ENCODE peak calls at places on chromosomes 1 and 21, in five cellular contexts. G is epithelial cell of proximal tubule, F is lung, R is brain microvascular endothelial cell, Y is A549. K is an unnamed sample.

GRCh38 chr1:24122776-24123175 is 10.8 kb upstream of the MYOM3 start:
- DNase-seq in Y (no peak), F (no peak), R (no peak), G (no peak), K (no peak)

GRCh38 chr1:198179556-198179981 is 22.8 kb downstream of the NEK7 start:
- DNase-seq in Y (no peak), G (no peak), R (no peak), F (no peak), K (no peak)

GRCh38 chr1:44408181-44409018 is 3.3 kb downstream of the RNF220 start:
- DNase-seq in R (no peak), F (no peak), G (no peak), Y (no peak), K (no peak)

GRCh38 chr1:201184734-201185453 is 5.7 kb upstream of the IGFN1 start:
- DNase-seq in R (peak), Y (peak), G (peak), F (peak), K (peak)

GRCh38 chr1:51247499-51247898 is 11.4 kb downstream of the RNF11 start:
- DNase-seq in F (no peak), R (no peak), Y (no peak), G (no peak), K (no peak)

GRCh38 chr1:6208723-6209660 is 3.1 kb downstream of the RNF207 start:
- DNase-seq in Y (no peak), R (no peak), G (no peak), F (no peak), K (peak)

GRCh38 chr1:215599418-215599817 is 32.3 kb downstream of the KCTD3 start:
- DNase-seq in G (no peak), R (peak), F (no peak), Y (no peak), K (peak)

GRCh38 chr1:6301526-6301925 is 40.6 kb upstream of the GPR153 start:
- DNase-seq in R (no peak), Y (no peak), G (no peak), F (no peak), K (no peak)

GRCh38 chr1:162733336-162733590 is 57.2 kb upstream of the HSD17B7 start:
- DNase-seq in G (no peak), Y (no peak), R (no peak), F (no peak), K (no peak)

GRCh38 chr1:222525956-222526355 is 21.9 kb downstream of the HHIPL2 start:
- DNase-seq in Y (no peak), G (no peak), F (no peak), R (no peak), K (no peak)

GRCh38 chr1:240258910-240259309 is 167.2 kb downstream of the FMN2 start:
- DNase-seq in F (no peak), R (peak), G (no peak), Y (no peak), K (peak)

GRCh38 chr1:51583532-51583931 is 33.4 kb upstream of the OSBPL9 start:
- DNase-seq in F (peak), R (peak), Y (no peak), G (no peak), K (peak)

GRCh38 chr1:54278941-54279422 is 79.0 kb downstream of the MRPL37 start:
- DNase-seq in R (peak), F (no peak), G (no peak), Y (no peak), K (peak)

GRCh38 chr1:55448261-55448660 is 233.1 kb upstream of the USP24 start:
- DNase-seq in G (no peak), Y (no peak), R (no peak), F (no peak), K (no peak)

GRCh38 chr1:95022527-95022926 is 50.2 kb downstream of the ALG14 start:
- DNase-seq in F (no peak), Y (no peak), G (no peak), R (no peak), K (no peak)

GRCh38 chr1:218444588-218444987 is 99.5 kb downstream of the TGFB2 start:
- DNase-seq in Y (no peak), R (no peak), F (no peak), G (no peak), K (no peak)

GRCh38 chr21:43340491-43341348 is 86.2 kb downstream of the SIK1 start:
- DNase-seq in G (peak), Y (peak), F (no peak), R (peak), K (peak)

GRCh38 chr21:38810034-38810825 is 4.5 kb downstream of the ETS2 start:
- DNase-seq in G (no peak), Y (no peak), R (no peak), F (no peak), K (no peak)

GRCh38 chr1:241366196-241366595 is 9.2 kb upstream of the RGS7 start:
- DNase-seq in R (no peak), F (no peak), G (no peak), Y (no peak), K (no peak)

GRCh38 chr1:210826686-210827085 is 307.3 kb downstream of the KCNH1 start:
- DNase-seq in G (no peak), F (no peak), R (no peak), Y (no peak), K (no peak)

GRCh38 chr1:230282157-230282556 is 144.0 kb downstream of the PGBD5 start:
- DNase-seq in G (no peak), F (no peak), Y (no peak), R (no peak), K (no peak)

GRCh38 chr1:232207089-232207723 is 422.7 kb downstream of the SIPA1L2 start:
- DNase-seq in R (no peak), G (no peak), Y (no peak), F (no peak), K (no peak)

GRCh38 chr1:232209357-232209756 is 420.6 kb downstream of the SIPA1L2 start:
- DNase-seq in G (no peak), F (no peak), Y (no peak), R (no peak), K (no peak)

GRCh38 chr1:232212248-232212647 is 417.7 kb downstream of the SIPA1L2 start:
- DNase-seq in F (no peak), Y (no peak), G (no peak), R (no peak), K (no peak)

GRCh38 chr1:232213928-232214327 is 416.0 kb downstream of the SIPA1L2 start:
- DNase-seq in G (no peak), R (no peak), Y (no peak), F (no peak), K (no peak)

DNA sequence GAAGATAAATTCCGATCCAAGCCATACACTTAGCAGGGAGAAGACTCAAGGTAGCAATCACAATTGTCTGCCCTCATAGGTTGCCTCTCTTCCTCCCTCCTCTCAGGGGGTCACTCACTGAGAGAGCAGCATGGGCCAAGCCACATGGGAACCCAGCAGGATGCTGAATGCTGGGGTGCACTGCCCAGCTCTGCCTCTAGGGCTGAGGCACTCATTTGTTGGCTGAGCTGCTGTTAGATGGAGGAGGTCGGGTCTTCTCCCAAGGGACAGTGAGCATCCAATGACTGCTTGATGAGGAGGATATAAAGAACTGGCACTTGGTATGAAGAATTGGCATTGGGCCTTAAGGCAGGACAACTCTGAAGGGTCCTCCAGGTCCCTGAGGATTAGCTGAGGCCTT is 418.8 kb downstream of the SIPA1L2 start:
- DNase-seq in Y (peak), F (no peak), R (no peak), G (no peak), K (no peak)
- H3K4me3 ChIP-seq in Y (no peak), F (no peak), R (no peak), G (no peak), K (no peak)

DNA sequence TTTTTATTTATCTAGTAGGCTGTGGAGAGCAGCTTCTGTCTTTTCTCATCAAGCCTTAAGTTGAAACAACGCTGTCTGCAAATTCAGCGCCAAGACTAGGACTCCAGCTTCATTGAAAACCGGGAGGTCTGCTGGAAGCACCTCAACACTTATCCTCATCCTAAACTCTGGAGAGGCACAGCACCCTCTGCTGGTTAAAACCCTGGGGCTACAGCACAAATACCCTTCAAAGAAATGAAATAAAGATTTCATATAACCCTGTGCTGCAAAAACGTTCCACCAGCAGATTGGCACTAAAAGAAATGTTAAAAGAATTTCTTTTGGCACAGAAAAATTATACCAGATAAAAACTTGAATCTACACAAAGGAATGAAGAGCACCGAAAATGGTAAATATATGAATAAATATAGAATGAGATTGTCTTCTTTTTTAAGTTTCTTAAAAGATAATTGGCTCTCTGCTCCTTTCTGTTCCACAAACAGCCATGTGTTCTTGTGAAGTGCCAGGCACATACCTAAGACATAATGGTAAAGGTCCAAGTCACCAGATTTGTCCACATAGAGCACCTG is 227.7 kb upstream of the SAMSN1 start:
- DNase-seq in F (peak), R (peak), G (peak), Y (peak), K (no peak)
- TF ChIP-seq CTCF in F (peak), R (peak), G (peak), Y (peak), K (no peak)

GRCh38 chr1:67383999-67384638 is 46.1 kb downstream of the SERBP1 start:
- DNase-seq in Y (no peak), G (no peak), F (no peak), R (no peak), K (no peak)
- H3K4me3 ChIP-seq in Y (no peak), G (no peak), F (no peak), R (no peak), K (no peak)

DNA sequence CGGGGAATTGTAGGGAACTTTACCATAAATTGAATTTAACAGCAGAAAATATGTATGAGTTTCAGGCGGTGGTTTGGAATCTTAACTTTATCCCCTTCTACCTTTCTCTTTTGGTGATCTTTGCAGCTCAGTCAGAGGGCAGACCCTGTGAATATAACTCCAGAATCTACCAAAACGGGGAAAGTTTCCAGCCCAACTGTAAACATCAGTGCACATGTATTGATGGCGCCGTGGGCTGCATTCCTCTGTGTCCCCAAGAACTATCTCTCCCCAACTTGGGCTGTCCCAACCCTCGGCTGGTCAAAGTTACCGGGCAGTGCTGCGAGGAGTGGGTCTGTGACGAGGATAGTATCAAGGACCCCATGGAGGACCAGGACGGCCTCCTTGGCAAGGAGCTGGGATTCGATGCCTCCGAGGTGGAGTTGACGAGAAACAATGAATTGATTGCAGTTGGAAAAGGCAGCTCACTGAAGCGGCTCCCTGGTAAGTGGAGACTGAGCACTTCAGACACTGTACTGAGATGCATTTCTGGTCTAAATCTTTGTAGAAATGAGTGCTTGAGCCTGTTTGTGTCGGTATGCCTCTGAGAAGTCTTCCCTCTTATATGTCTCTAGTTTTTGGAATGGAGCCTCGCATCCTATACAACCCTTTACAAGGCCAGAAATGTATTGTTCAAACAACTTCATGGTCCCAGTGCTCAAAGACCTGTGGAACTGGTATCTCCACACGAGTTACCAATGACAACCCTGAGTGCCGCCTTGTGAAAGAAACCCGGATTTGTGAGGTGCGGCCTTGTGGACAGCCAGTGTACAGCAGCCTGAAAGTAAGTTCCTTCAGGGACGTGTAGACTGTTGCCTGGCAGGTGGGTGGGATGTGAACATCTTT is 1.5 kb downstream of the CCN1 start:
- DNase-seq in Y (peak), F (peak), G (no peak), R (peak), K (peak)
- TF ChIP-seq CTCF in Y (peak), F (no peak), G (peak), R (peak), K (peak)

GRCh38 chr1:7705048-7705907 is 65.8 kb upstream of the VAMP3 start:
- DNase-seq in G (no peak), Y (no peak), F (no peak), R (no peak), K (peak)
- H3K4me3 ChIP-seq in G (peak), Y (peak), F (peak), R (peak), K (no peak)

GRCh38 chr1:245859510-245860114 is 647.5 kb downstream of the SMYD3 start:
- DNase-seq in F (no peak), Y (peak), R (peak), G (no peak), K (peak)

GRCh38 chr1:245856944-245857531 is 650.0 kb downstream of the SMYD3 start:
- DNase-seq in Y (peak), G (no peak), R (peak), F (no peak), K (peak)

GRCh38 chr1:245858022-245858421 is 649.1 kb downstream of the SMYD3 start:
- DNase-seq in G (no peak), R (no peak), Y (no peak), F (no peak), K (no peak)

GRCh38 chr1:245860681-245861552 is 646.2 kb downstream of the SMYD3 start:
- DNase-seq in Y (no peak), R (peak), F (no peak), G (no peak), K (peak)

GRCh38 chr1:245858683-245859509 is 648.2 kb downstream of the SMYD3 start:
- DNase-seq in R (no peak), G (no peak), Y (peak), F (no peak), K (peak)
- TF ChIP-seq CTCF in R (peak), G (peak), Y (peak), F (no peak), K (peak)

GRCh38 chr1:227314014-227314848 is 4.1 kb downstream of the CDC42BPA start:
- DNase-seq in R (no peak), Y (no peak), G (no peak), F (no peak), K (no peak)
- H3K4me3 ChIP-seq in R (peak), Y (peak), G (peak), F (no peak), K (peak)

DNA sequence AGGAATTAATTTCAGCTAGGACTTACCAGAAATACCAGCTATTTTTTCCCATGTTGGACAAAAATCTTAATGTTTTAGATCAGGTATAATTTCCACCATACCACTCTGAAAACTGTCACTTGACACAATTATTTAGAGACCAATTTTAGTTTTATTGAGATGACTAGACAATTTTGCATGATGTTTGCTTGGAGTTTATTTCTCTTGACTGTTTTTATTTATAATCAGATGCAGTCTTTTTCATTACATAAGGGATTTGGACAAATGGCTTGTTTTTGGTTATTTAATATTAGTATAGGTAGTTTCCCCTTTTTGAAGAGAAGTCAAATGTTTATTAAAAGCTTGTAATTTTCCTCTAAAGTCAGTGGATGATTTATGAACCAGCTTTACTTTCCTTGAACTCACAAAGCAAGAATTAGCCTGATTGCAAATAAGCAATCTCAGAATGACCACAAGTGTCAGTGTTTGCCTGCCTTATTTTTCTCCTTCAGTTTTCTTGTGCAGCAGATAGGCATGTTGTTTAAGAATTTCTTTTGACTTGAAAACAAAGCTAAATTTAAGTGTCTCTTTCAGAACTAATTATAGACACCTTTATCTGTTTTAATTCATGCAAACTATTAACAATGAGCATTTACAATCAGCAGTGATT is 3.8 kb upstream of the B3GALT2 start:
- DNase-seq in F (no peak), R (no peak), Y (peak), G (no peak), K (no peak)
- TF ChIP-seq CTCF in F (no peak), R (peak), Y (peak), G (peak), K (peak)

GRCh38 chr21:45080639-45081414 is 6.4 kb downstream of the ADARB1 start:
- DNase-seq in F (no peak), Y (no peak), R (peak), G (no peak), K (peak)

GRCh38 chr21:45080232-45080631 is 5.9 kb downstream of the ADARB1 start:
- DNase-seq in G (no peak), R (no peak), Y (no peak), F (no peak), K (no peak)

GRCh38 chr21:45078371-45078770 is 4.0 kb downstream of the ADARB1 start:
- DNase-seq in Y (no peak), R (no peak), F (no peak), G (no peak), K (no peak)

GRCh38 chr21:45079351-45079750 is 5.0 kb downstream of the ADARB1 start:
- DNase-seq in F (no peak), R (no peak), G (no peak), Y (no peak), K (no peak)

GRCh38 chr21:45078877-45079281 is 4.5 kb downstream of the ADARB1 start:
- DNase-seq in Y (no peak), F (no peak), G (no peak), R (peak), K (peak)
- H3K4me3 ChIP-seq in Y (no peak), F (no peak), G (no peak), R (no peak), K (no peak)

DNA sequence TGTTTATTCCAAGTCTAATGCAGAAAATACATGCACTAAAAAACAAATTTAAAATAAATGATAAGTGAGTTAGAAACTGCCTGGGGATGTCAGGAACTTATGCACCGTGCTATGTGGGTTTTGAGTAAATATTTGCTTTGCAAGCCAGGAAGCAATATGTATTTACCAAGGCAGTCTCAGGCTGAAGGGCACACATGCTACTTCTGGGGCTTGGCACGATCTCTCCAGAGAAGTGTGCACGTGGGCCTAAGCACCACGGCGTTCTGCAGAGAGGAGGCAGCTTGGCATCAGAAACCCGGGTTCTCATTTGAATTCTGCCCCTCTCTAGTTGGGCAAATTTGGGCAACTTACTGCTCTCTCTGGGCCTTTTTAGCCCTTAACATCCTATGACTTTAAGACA is 72.6 kb upstream of the ROR1 start:
- DNase-seq in F (peak), G (no peak), Y (peak), R (no peak), K (no peak)
- TF ChIP-seq CTCF in F (no peak), G (no peak), Y (no peak), R (no peak), K (no peak)

K was measured in foreskin fibroblast.